ENCODE peak calls at places on chromosomes 3 and 15, in four cellular contexts. One of them, this sample, is unnamed.
A peak's percentile ranks its signal among the peaks of the same experiment; 100 is the strongest.

GRCh38 chr15:95875141-95875643 is 455.3 kb upstream of the NR2F2 start:
- DNase-seq in IMR-90: no peak
- DNase-seq in mesendoderm: no peak
- DNase-seq in H1: no peak
- DNase-seq in this sample: no peak

GRCh38 chr15:46848704-46849103 is 868.6 kb upstream of the SEMA6D start:
- DNase-seq in IMR-90: peak; percentile 19
- DNase-seq in mesendoderm: no peak
- DNase-seq in H1: no peak
- DNase-seq in this sample: no peak

GRCh38 chr15:80588801-80589200 is 106.3 kb upstream of the ABHD17C start:
- DNase-seq in IMR-90: peak; percentile 100
- DNase-seq in mesendoderm: no peak
- DNase-seq in H1: no peak
- DNase-seq in this sample: no peak

GRCh38 chr15:65416845-65417416 is 5.8 kb downstream of the IGDCC4 start:
- DNase-seq in IMR-90: peak; percentile 33
- DNase-seq in mesendoderm: peak; percentile 96
- DNase-seq in H1: no peak
- DNase-seq in this sample: peak; percentile 86

GRCh38 chr15:79399591-79399990 is 32.5 kb upstream of the MINAR1 start:
- DNase-seq in IMR-90: no peak
- DNase-seq in mesendoderm: no peak
- DNase-seq in H1: no peak
- DNase-seq in this sample: no peak

GRCh38 chr15:66886686-66887273 is 178.6 kb upstream of the SMAD3 start:
- DNase-seq in IMR-90: no peak
- DNase-seq in mesendoderm: no peak
- DNase-seq in H1: no peak
- DNase-seq in this sample: no peak

GRCh38 chr15:41513282-41514227 is at the start of gene LTK:
- DNase-seq in IMR-90: no peak
- DNase-seq in mesendoderm: peak; percentile 67
- DNase-seq in H1: no peak
- DNase-seq in this sample: peak; percentile 73

GRCh38 chr15:35442734-35443133 is 103.2 kb downstream of the DPH6 start:
- DNase-seq in IMR-90: no peak
- DNase-seq in mesendoderm: no peak
- DNase-seq in H1: no peak
- DNase-seq in this sample: no peak

GRCh38 chr3:177752841-177753240 is 555.6 kb upstream of the TBL1XR1 start:
- DNase-seq in IMR-90: no peak
- DNase-seq in mesendoderm: no peak
- DNase-seq in H1: no peak
- DNase-seq in this sample: no peak

GRCh38 chr3:127455541-127456450 is 134.7 kb downstream of the TPRA1 start:
- DNase-seq in IMR-90: peak; percentile 29
- DNase-seq in mesendoderm: peak; percentile 92
- DNase-seq in H1: peak; percentile 77
- DNase-seq in this sample: peak; percentile 90

GRCh38 chr15:78177447-78177873 is 28.3 kb downstream of the IDH3A start:
- DNase-seq in IMR-90: no peak
- DNase-seq in mesendoderm: peak; percentile 64
- DNase-seq in H1: peak; percentile 36
- DNase-seq in this sample: peak; percentile 82

GRCh38 chr3:159950156-159950898 is 38.3 kb upstream of the IL12A start:
- DNase-seq in IMR-90: no peak
- DNase-seq in mesendoderm: no peak
- DNase-seq in H1: no peak
- DNase-seq in this sample: no peak

GRCh38 chr3:134267996-134268395 is 17.3 kb upstream of the RYK start:
- DNase-seq in IMR-90: no peak
- DNase-seq in mesendoderm: no peak
- DNase-seq in H1: no peak
- DNase-seq in this sample: no peak

GRCh38 chr3:33440578-33441321 is 545 bp upstream of the UBP1 start:
- DNase-seq in IMR-90: peak; percentile 100
- DNase-seq in mesendoderm: peak; percentile 100
- DNase-seq in H1: peak; percentile 97
- DNase-seq in this sample: peak; percentile 100

GRCh38 chr15:79981861-79982455 is 11.0 kb upstream of the BCL2A1 start:
- DNase-seq in IMR-90: no peak
- DNase-seq in mesendoderm: no peak
- DNase-seq in H1: no peak
- DNase-seq in this sample: no peak

GRCh38 chr15:63088532-63089245 is 33.0 kb upstream of the LACTB start:
- DNase-seq in IMR-90: no peak
- DNase-seq in mesendoderm: no peak
- DNase-seq in H1: no peak
- DNase-seq in this sample: no peak

GRCh38 chr15:64622410-64623260 is 152.8 kb downstream of the RBPMS2 start:
- DNase-seq in IMR-90: no peak
- DNase-seq in mesendoderm: no peak
- DNase-seq in H1: no peak
- DNase-seq in this sample: no peak

GRCh38 chr3:53747559-53747958 is 98.7 kb downstream of the CHDH start:
- DNase-seq in IMR-90: no peak
- DNase-seq in mesendoderm: no peak
- DNase-seq in H1: no peak
- DNase-seq in this sample: no peak

GRCh38 chr3:124792341-124793034 is 62.2 kb downstream of the UMPS start:
- DNase-seq in IMR-90: no peak
- DNase-seq in mesendoderm: no peak
- DNase-seq in H1: no peak
- DNase-seq in this sample: no peak

GRCh38 chr3:25110642-25111041 is 317.4 kb upstream of the RARB start:
- DNase-seq in IMR-90: no peak
- DNase-seq in mesendoderm: no peak
- DNase-seq in H1: no peak
- DNase-seq in this sample: no peak

GRCh38 chr3:108086653-108087052 is 4.2 kb downstream of the CD47 start:
- DNase-seq in IMR-90: no peak
- DNase-seq in mesendoderm: no peak
- DNase-seq in H1: no peak
- DNase-seq in this sample: no peak

GRCh38 chr3:158739661-158740060 is 7.4 kb upstream of the RARRES1 start:
- DNase-seq in IMR-90: no peak
- DNase-seq in mesendoderm: no peak
- DNase-seq in H1: no peak
- DNase-seq in this sample: no peak

GRCh38 chr3:106814231-106814630 is 563.0 kb upstream of the CCDC54 start:
- DNase-seq in IMR-90: no peak
- DNase-seq in mesendoderm: no peak
- DNase-seq in H1: no peak
- DNase-seq in this sample: no peak

GRCh38 chr3:106161236-106161635 is 292.4 kb upstream of the CBLB start:
- DNase-seq in IMR-90: no peak
- DNase-seq in mesendoderm: peak; percentile 33
- DNase-seq in H1: no peak
- DNase-seq in this sample: no peak

GRCh38 chr3:33699275-33699674 is 18.8 kb downstream of the CLASP2 start:
- DNase-seq in IMR-90: no peak
- DNase-seq in mesendoderm: no peak
- DNase-seq in H1: no peak
- DNase-seq in this sample: no peak

GRCh38 chr15:65044724-65045481 is at the start of gene SLC51B:
- DNase-seq in IMR-90: no peak
- DNase-seq in mesendoderm: no peak
- DNase-seq in H1: no peak
- DNase-seq in this sample: no peak

GRCh38 chr3:101172516-101172915 is 147.9 kb downstream of the IMPG2 start:
- DNase-seq in IMR-90: no peak
- DNase-seq in mesendoderm: no peak
- DNase-seq in H1: no peak
- DNase-seq in this sample: no peak

GRCh38 chr3:101169516-101169915 is 150.9 kb downstream of the IMPG2 start:
- DNase-seq in IMR-90: no peak
- DNase-seq in mesendoderm: no peak
- DNase-seq in H1: no peak
- DNase-seq in this sample: no peak

GRCh38 chr3:101170806-101171558 is 149.4 kb downstream of the IMPG2 start:
- DNase-seq in IMR-90: no peak
- DNase-seq in mesendoderm: no peak
- DNase-seq in H1: no peak
- DNase-seq in this sample: no peak

GRCh38 chr3:101171797-101172196 is 148.6 kb downstream of the IMPG2 start:
- DNase-seq in IMR-90: no peak
- DNase-seq in mesendoderm: no peak
- DNase-seq in H1: no peak
- DNase-seq in this sample: no peak

GRCh38 chr3:101170047-101170771 is 150.2 kb downstream of the IMPG2 start:
- DNase-seq in IMR-90: peak; percentile 41
- DNase-seq in mesendoderm: no peak
- DNase-seq in H1: no peak
- DNase-seq in this sample: no peak
- H3K4me2 ChIP-seq in IMR-90: no peak overlapping the region
- H3K4me2 ChIP-seq in mesendoderm: no peak overlapping the region
- H3K4me2 ChIP-seq in H1: no peak overlapping the region
- H3K4me2 ChIP-seq in this sample: no peak overlapping the region

GRCh38 chr3:22923686-22924085 is 279.4 kb upstream of the UBE2E2 start:
- DNase-seq in IMR-90: no peak
- DNase-seq in mesendoderm: no peak
- DNase-seq in H1: no peak
- DNase-seq in this sample: no peak
- H3K56ac ChIP-seq in IMR-90: no peak overlapping the region
- H3K56ac ChIP-seq in mesendoderm: no peak overlapping the region
- H3K56ac ChIP-seq in H1: no peak overlapping the region
- H3K56ac ChIP-seq in this sample: no peak overlapping the region

GRCh38 chr3:116020989-116021388 is 397.7 kb downstream of the GAP43 start:
- DNase-seq in IMR-90: no peak
- DNase-seq in mesendoderm: no peak
- DNase-seq in H1: no peak
- DNase-seq in this sample: no peak
- H2BK5ac ChIP-seq in IMR-90: no peak overlapping the region
- H2BK5ac ChIP-seq in mesendoderm: no peak overlapping the region
- H2BK5ac ChIP-seq in H1: no peak overlapping the region
- H2BK5ac ChIP-seq in this sample: no peak overlapping the region

GRCh38 chr15:37035349-37035748 is 65.0 kb downstream of the MEIS2 start:
- DNase-seq in IMR-90: peak; percentile 66
- DNase-seq in mesendoderm: no peak
- DNase-seq in H1: no peak
- DNase-seq in this sample: no peak
- H3K4me2 ChIP-seq in IMR-90: no peak overlapping the region
- H3K4me2 ChIP-seq in mesendoderm: no peak overlapping the region
- H3K4me2 ChIP-seq in H1: no peak overlapping the region
- H3K4me2 ChIP-seq in this sample: no peak overlapping the region

This sample was measured in H9.